ENCODE peak calls at places on chromosomes 13 and 19, in ten cellular contexts. C, F, X, N, I, V, K, W, B and U are unnamed samples.

GRCh38 chr13:98813993-98814392 is 61.5 kb upstream of the SLC15A1 start:
- DNase-seq in B (no peak), F (no peak), K (no peak), N (no peak), V (no peak), X (no peak), W (no peak), I (no peak), C (no peak), U (no peak)

GRCh38 chr13:29497137-29497654 is 98.3 kb downstream of the SLC7A1 start:
- DNase-seq in W (peak; percentile 92), V (no peak), N (no peak), B (no peak), C (no peak), F (no peak), K (no peak), I (peak; percentile 80), X (no peak), U (no peak)

GRCh38 chr13:75250526-75251183 is 231.3 kb downstream of the TBC1D4 start:
- DNase-seq in W (peak; percentile 79), I (no peak), V (no peak), C (no peak), B (no peak), N (no peak), K (no peak), F (no peak), X (peak; percentile 14), U (no peak)

GRCh38 chr19:14632286-14632685 is 42.4 kb downstream of the ADGRE3 start:
- DNase-seq in C (no peak), W (peak; percentile 13), N (no peak), B (peak; percentile 3), X (no peak), I (no peak), V (no peak), K (no peak), F (no peak), U (no peak)

GRCh38 chr13:56182598-56182997 is 958.1 kb upstream of the PRR20A start:
- DNase-seq in X (no peak), V (no peak), K (no peak), B (no peak), W (no peak), F (no peak), I (no peak), N (no peak), C (no peak), U (peak; percentile 17)

GRCh38 chr19:4721196-4721595 is 2.4 kb downstream of the DPP9 start:
- DNase-seq in X (no peak), B (no peak), F (no peak), C (no peak), W (no peak), K (no peak), V (no peak), I (no peak), N (no peak), U (no peak)

GRCh38 chr19:19263886-19264487 is 9.1 kb downstream of the TM6SF2 start:
- DNase-seq in V (no peak), X (no peak), I (no peak), N (no peak), B (no peak), C (no peak), W (no peak), F (no peak), K (no peak), U (no peak)

GRCh38 chr13:92187378-92187989 is 789.1 kb downstream of the GPC5 start:
- DNase-seq in K (no peak), B (no peak), I (no peak), X (no peak), W (peak; percentile 79), V (no peak), N (no peak), F (no peak), C (no peak), U (no peak)

GRCh38 chr13:77143325-77143907 is 116.5 kb upstream of the FBXL3 start:
- DNase-seq in V (no peak), K (no peak), N (no peak), B (no peak), W (peak; percentile 51), X (no peak), I (no peak), F (no peak), C (no peak), U (no peak)

GRCh38 chr13:109818136-109818535 is 31.8 kb upstream of the IRS2 start:
- DNase-seq in X (no peak), K (no peak), F (no peak), I (no peak), V (no peak), N (no peak), C (no peak), B (no peak), W (no peak), U (no peak)

GRCh38 chr19:6693056-6693471 is 23.1 kb upstream of the TNFSF14 start:
- DNase-seq in N (no peak), W (no peak), C (no peak), B (no peak), X (no peak), V (no peak), I (no peak), K (no peak), F (no peak), U (no peak)

GRCh38 chr19:42693760-42694350 is 46.4 kb downstream of the PSG3 start:
- DNase-seq in B (peak; percentile 50), K (no peak), N (no peak), W (peak; percentile 50), F (no peak), X (no peak), I (no peak), V (no peak), C (no peak), U (no peak)